ENCODE peak calls at places on chromosomes 12 and 14, in eight cellular contexts. One of them, this sample, is unnamed.
A peak's percentile ranks its signal among the peaks of the same experiment; 100 is the strongest.

GRCh38 chr12:6888360-6888759 is 15.3 kb upstream of the SPSB2 start:
- DNase-seq in substantia nigra: no peak
- DNase-seq in nucleus accumbens: no peak
- DNase-seq in HCT116: no peak
- DNase-seq in amygdala: no peak
- DNase-seq in psoas muscle: no peak
- DNase-seq in Caco-2: no peak
- DNase-seq in astrocyte of the spinal cord: no peak
- DNase-seq in this sample: no peak

GRCh38 chr12:131108171-131108955 is 154.7 kb downstream of the ADGRD1 start:
- DNase-seq in substantia nigra: no peak
- DNase-seq in nucleus accumbens: no peak
- DNase-seq in HCT116: no peak
- DNase-seq in amygdala: no peak
- DNase-seq in psoas muscle: peak; percentile 15
- DNase-seq in Caco-2: no peak
- DNase-seq in astrocyte of the spinal cord: no peak
- DNase-seq in this sample: no peak

GRCh38 chr14:75989134-75989533 is 3.6 kb downstream of the IFT43 start:
- DNase-seq in substantia nigra: no peak
- DNase-seq in nucleus accumbens: no peak
- DNase-seq in HCT116: no peak
- DNase-seq in amygdala: no peak
- DNase-seq in psoas muscle: no peak
- DNase-seq in Caco-2: no peak
- DNase-seq in astrocyte of the spinal cord: peak; percentile 47
- DNase-seq in this sample: peak; percentile 60

GRCh38 chr14:85813040-85813439 is 283.1 kb downstream of the FLRT2 start:
- DNase-seq in substantia nigra: no peak
- DNase-seq in nucleus accumbens: no peak
- DNase-seq in HCT116: no peak
- DNase-seq in amygdala: no peak
- DNase-seq in psoas muscle: no peak
- DNase-seq in Caco-2: no peak
- DNase-seq in astrocyte of the spinal cord: no peak
- DNase-seq in this sample: no peak

GRCh38 chr14:88941414-88941813 is 117.0 kb downstream of the TTC8 start:
- DNase-seq in substantia nigra: no peak
- DNase-seq in nucleus accumbens: no peak
- DNase-seq in HCT116: no peak
- DNase-seq in amygdala: no peak
- DNase-seq in psoas muscle: no peak
- DNase-seq in Caco-2: no peak
- DNase-seq in astrocyte of the spinal cord: no peak
- DNase-seq in this sample: peak; percentile 73

GRCh38 chr12:112115259-112116045 is 6.9 kb upstream of the NAA25 start:
- DNase-seq in substantia nigra: no peak
- DNase-seq in nucleus accumbens: no peak
- DNase-seq in HCT116: no peak
- DNase-seq in amygdala: no peak
- DNase-seq in psoas muscle: no peak
- DNase-seq in Caco-2: peak; percentile 9
- DNase-seq in astrocyte of the spinal cord: no peak
- DNase-seq in this sample: no peak

GRCh38 chr14:77579065-77579464 is 37.4 kb downstream of the SPTLC2 start:
- DNase-seq in substantia nigra: no peak
- DNase-seq in nucleus accumbens: no peak
- DNase-seq in HCT116: no peak
- DNase-seq in amygdala: no peak
- DNase-seq in psoas muscle: no peak
- DNase-seq in Caco-2: no peak
- DNase-seq in astrocyte of the spinal cord: no peak
- DNase-seq in this sample: no peak

GRCh38 chr14:74886001-74886400 is 4.3 kb downstream of the DLST start:
- DNase-seq in substantia nigra: no peak
- DNase-seq in nucleus accumbens: no peak
- DNase-seq in HCT116: no peak
- DNase-seq in amygdala: no peak
- DNase-seq in psoas muscle: no peak
- DNase-seq in Caco-2: no peak
- DNase-seq in astrocyte of the spinal cord: peak; percentile 83
- DNase-seq in this sample: no peak

GRCh38 chr12:54000105-54000773 is at the start of gene HOXC9:
- DNase-seq in substantia nigra: no peak
- DNase-seq in nucleus accumbens: no peak
- DNase-seq in HCT116: no peak
- DNase-seq in amygdala: no peak
- DNase-seq in psoas muscle: peak; percentile 73
- DNase-seq in Caco-2: no peak
- DNase-seq in astrocyte of the spinal cord: peak; percentile 49
- DNase-seq in this sample: no peak

This sample was measured in PC-3.